ENCODE peak calls at places on chromosome 6, in ten cellular contexts. Q is NCI-H1417 treated with DMSO at 0.1 percent for 48 hours; T is GOT3; K is Daoy; I is adipocyte; R is stimulated activated CD4-positive, alpha-beta T cell treated with anti-CD3 and anti-CD28 coated beads, Interleukin-4, amount 100 ng/mL, for 4 hours; Y is anterior cingulate cortex; H is activated CD8-positive, alpha-beta T cell treated with anti-CD3 and anti-CD28 coated beads for 36 hours; J is ovary; F is right lobe of liver. X is an unnamed sample.

GRCh38 chr6:3032986-3033385 is 33.3 kb downstream of the NQO2 start:
- DNase-seq in Y (no peak), I (no peak), K (no peak), Q (no peak), F (no peak), J (no peak), T (no peak), R (no peak), H (no peak), X (no peak)

GRCh38 chr6:143838395-143838794 is 4.7 kb upstream of the LTV1 start:
- DNase-seq in F (no peak), I (no peak), J (no peak), R (no peak), T (no peak), K (no peak), Y (no peak), Q (no peak), H (no peak), X (no peak)

GRCh38 chr6:83474309-83474708 is 38.0 kb upstream of the PRSS35 start:
- DNase-seq in J (no peak), R (no peak), Y (no peak), Q (peak), K (peak), I (no peak), H (no peak), F (peak), T (no peak), X (peak)

GRCh38 chr6:155186052-155186658 is 77.7 kb upstream of the CLDN20 start:
- DNase-seq in J (no peak), I (no peak), K (peak), T (no peak), F (no peak), Q (no peak), R (peak), Y (no peak), H (peak), X (no peak)

GRCh38 chr6:158000530-158001307 is 19.1 kb downstream of the SYNJ2 start:
- DNase-seq in Q (no peak), Y (no peak), I (no peak), F (peak), T (no peak), J (no peak), R (no peak), H (no peak), K (no peak), X (no peak)

GRCh38 chr6:2890981-2891767 is 11.9 kb downstream of the SERPINB9 start:
- DNase-seq in Y (no peak), Q (no peak), F (no peak), R (no peak), I (no peak), K (no peak), H (no peak), J (no peak), T (no peak), X (no peak)

GRCh38 chr6:157013649-157014365 is 236.6 kb downstream of the ARID1B start:
- DNase-seq in R (no peak), F (no peak), I (no peak), H (no peak), J (no peak), K (no peak), T (no peak), Q (no peak), Y (no peak), X (no peak)

GRCh38 chr6:85675030-85675819 is 32.5 kb upstream of the SYNCRIP start:
- DNase-seq in Q (no peak), K (peak), J (no peak), F (no peak), H (no peak), T (no peak), R (no peak), Y (no peak), I (peak), X (no peak)

GRCh38 chr6:138963531-138963930 is 24.5 kb downstream of the REPS1 start:
- DNase-seq in I (no peak), Y (no peak), T (no peak), R (no peak), J (no peak), H (no peak), F (no peak), Q (no peak), K (peak), X (no peak)

GRCh38 chr6:32244270-32244669 is 20.4 kb upstream of the NOTCH4 start:
- DNase-seq in R (no peak), K (no peak), Y (no peak), J (peak), T (no peak), H (no peak), F (no peak), I (peak), Q (no peak), X (no peak)

GRCh38 chr6:118565317-118565960 is 17.3 kb downstream of the PLN start:
- DNase-seq in F (no peak), I (no peak), K (peak), Y (no peak), R (no peak), T (no peak), H (peak), J (no peak), Q (no peak), X (no peak)

GRCh38 chr6:1004885-1005635 is 306.8 kb upstream of the FOXQ1 start:
- DNase-seq in T (no peak), R (no peak), F (no peak), I (no peak), H (no peak), Y (no peak), Q (no peak), K (peak), J (no peak), X (no peak)

GRCh38 chr6:125273251-125273650 is 28.5 kb downstream of the HDDC2 start:
- DNase-seq in H (no peak), K (no peak), I (no peak), T (no peak), J (no peak), Y (no peak), F (no peak), Q (no peak), R (no peak), X (no peak)

GRCh38 chr6:80460396-80460912 is 354.0 kb downstream of the BCKDHB start:
- DNase-seq in R (no peak), Y (no peak), F (no peak), Q (no peak), K (no peak), H (no peak), J (no peak), T (no peak), I (peak), X (no peak)

GRCh38 chr6:7249946-7250643 is 62.9 kb downstream of the SSR1 start:
- DNase-seq in Q (no peak), H (no peak), T (no peak), I (no peak), K (no peak), Y (no peak), J (no peak), F (no peak), R (no peak), X (no peak)

GRCh38 chr6:3287308-3287707 is 28.6 kb downstream of the PSMG4 start:
- DNase-seq in T (no peak), F (no peak), R (no peak), K (no peak), Y (no peak), I (no peak), J (peak), H (no peak), Q (no peak), X (no peak)

GRCh38 chr6:76876922-76877553 is 586.3 kb downstream of the HTR1B start:
- DNase-seq in K (no peak), Y (no peak), H (no peak), I (no peak), R (no peak), J (peak), F (no peak), T (no peak), Q (no peak), X (no peak)

GRCh38 chr6:14706378-14706929 is 539.4 kb upstream of the JARID2 start:
- DNase-seq in J (peak), R (peak), Y (peak), H (peak), Q (no peak), F (peak), I (peak), K (peak), T (peak), X (peak)

GRCh38 chr6:2876210-2877056 is 26.7 kb downstream of the SERPINB9 start:
- DNase-seq in T (no peak), Q (no peak), I (peak), Y (peak), F (peak), H (peak), J (peak), R (no peak), K (peak), X (no peak)

GRCh38 chr6:150632785-150633465 is 33.2 kb downstream of the PLEKHG1 start:
- DNase-seq in T (no peak), J (no peak), R (no peak), H (no peak), I (no peak), K (no peak), F (no peak), Y (no peak), Q (no peak), X (no peak)

GRCh38 chr6:158040051-158040803 is 58.6 kb downstream of the SYNJ2 start:
- DNase-seq in J (peak), R (no peak), F (no peak), T (no peak), I (peak), Q (no peak), K (peak), Y (no peak), H (peak), X (no peak)

GRCh38 chr6:3331948-3332347 is 73.2 kb downstream of the PSMG4 start:
- DNase-seq in R (no peak), K (no peak), J (no peak), I (no peak), Q (no peak), H (no peak), T (no peak), Y (no peak), F (no peak), X (no peak)

GRCh38 chr6:138682722-138683521 is 90.6 kb upstream of the CCDC28A start:
- DNase-seq in I (peak), T (no peak), K (peak), H (no peak), Q (no peak), J (no peak), Y (no peak), F (no peak), R (no peak), X (no peak)

GRCh38 chr6:157235600-157236039 is 87.7 kb downstream of the TMEM242 start:
- DNase-seq in J (peak), Y (peak), R (peak), T (no peak), H (peak), K (peak), Q (no peak), I (peak), F (peak), X (peak)

GRCh38 chr6:24607310-24607709 is 38.7 kb downstream of the KIAA0319 start:
- DNase-seq in T (no peak), J (no peak), R (no peak), H (no peak), Q (no peak), Y (no peak), I (no peak), F (no peak), K (no peak), X (no peak)

GRCh38 chr6:7155871-7156579 is 48.3 kb downstream of the RREB1 start:
- DNase-seq in F (no peak), R (no peak), J (no peak), I (no peak), H (no peak), Y (no peak), T (no peak), Q (no peak), K (no peak), X (no peak)

GRCh38 chr6:3919130-3919628 is 70.0 kb downstream of the FAM50B start:
- DNase-seq in R (no peak), Q (no peak), F (no peak), J (no peak), T (no peak), H (no peak), Y (no peak), I (peak), K (no peak), X (no peak)

GRCh38 chr6:24448828-24449525 is 40.4 kb downstream of the GPLD1 start:
- DNase-seq in Q (no peak), K (no peak), R (no peak), H (no peak), J (no peak), F (no peak), Y (no peak), T (no peak), I (no peak), X (no peak)

GRCh38 chr6:158042245-158042798 is 60.7 kb downstream of the SYNJ2 start:
- DNase-seq in F (peak), J (no peak), Y (no peak), Q (no peak), H (no peak), R (no peak), K (peak), I (peak), T (no peak), X (no peak)

GRCh38 chr6:30647802-30648460 is 998 bp downstream of the C6orf136 start:
- DNase-seq in H (no peak), Y (no peak), R (no peak), Q (no peak), J (no peak), K (no peak), T (no peak), F (no peak), I (no peak), X (peak)

GRCh38 chr6:27507041-27507956 is 34.4 kb upstream of the ZNF184 start:
- DNase-seq in T (no peak), F (no peak), H (no peak), Q (no peak), R (no peak), Y (no peak), I (no peak), K (peak), J (no peak), X (no peak)

GRCh38 chr6:169082093-169082492 is 171.6 kb downstream of the THBS2 start:
- DNase-seq in T (no peak), J (no peak), Q (no peak), R (no peak), H (no peak), I (no peak), K (no peak), Y (no peak), F (no peak), X (no peak)

GRCh38 chr6:142833054-142833453 is 111.9 kb downstream of the HIVEP2 start:
- DNase-seq in Q (no peak), K (peak), H (peak), J (no peak), T (no peak), I (peak), R (no peak), Y (no peak), F (no peak), X (no peak)

GRCh38 chr6:129321303-129321702 is 388.7 kb downstream of the ARHGAP18 start:
- DNase-seq in J (no peak), H (no peak), F (no peak), Y (no peak), T (no peak), Q (no peak), R (no peak), I (no peak), K (no peak), X (no peak)

GRCh38 chr6:164178933-164179332 is 764.4 kb downstream of the QKI start:
- DNase-seq in Y (no peak), H (no peak), F (no peak), K (no peak), T (no peak), Q (no peak), R (no peak), I (no peak), J (no peak), X (no peak)

GRCh38 chr6:17277256-17277655 is 3.9 kb upstream of the RBM24 start:
- DNase-seq in H (no peak), T (no peak), K (no peak), Y (no peak), J (no peak), R (no peak), F (no peak), I (no peak), Q (no peak), X (no peak)

GRCh38 chr6:79777713-79778579 is 146.8 kb downstream of the SH3BGRL2 start:
- DNase-seq in T (peak), Y (peak), F (peak), J (peak), K (peak), I (peak), Q (no peak), H (peak), R (peak), X (peak)

GRCh38 chr6:13277231-13277630 is 51.1 kb downstream of the TBC1D7 start:
- DNase-seq in J (no peak), Y (no peak), H (no peak), R (no peak), Q (no peak), I (no peak), K (no peak), T (no peak), F (no peak), X (no peak)

X was measured in midbrain.